ENCODE peak calls at places on chromosomes 12 and 14, in seven cellular contexts. W is HepG2, G is colonic mucosa, Y is pancreas, F is heart right ventricle, X is MM.1S, V is testis. L is an unnamed sample. For H3K4me1 and H3K27me3, the result is how much of the 10 kb centered on the place peaks cover.

GRCh38 chr12:54231236-54231635 is 42.5 kb upstream of the SMUG1 start:
- DNase-seq in F (no peak), X (no peak), W (no peak), Y (no peak), G (no peak), V (no peak), L (no peak)

GRCh38 chr14:39219075-39219499 is 14.6 kb upstream of the MIA2 start:
- DNase-seq in W (peak), F (no peak), V (no peak), Y (no peak), G (no peak), X (peak), L (no peak)

GRCh38 chr12:88432536-88433462 is 147.5 kb downstream of the KITLG start:
- DNase-seq in W (no peak), V (peak), G (no peak), F (peak), X (no peak), Y (no peak), L (no peak)

GRCh38 chr12:103399986-103400385 is 95.8 kb downstream of the C12orf42 start:
- DNase-seq in Y (no peak), V (no peak), F (no peak), W (no peak), G (no peak), X (no peak), L (no peak)

GRCh38 chr14:98580131-98580678 is 691.8 kb downstream of the BCL11B start:
- DNase-seq in W (no peak), V (no peak), G (no peak), X (peak), F (no peak), Y (no peak), L (no peak)

GRCh38 chr14:23071975-23072539 is 14.7 kb upstream of the CDH24 start:
- DNase-seq in F (no peak), G (peak), V (no peak), Y (no peak), X (no peak), W (no peak), L (no peak)

GRCh38 chr14:53354331-53354730 is 201.2 kb upstream of the DDHD1 start:
- DNase-seq in Y (no peak), X (no peak), G (no peak), V (no peak), W (no peak), F (no peak), L (no peak)

GRCh38 chr14:24481622-24482324 is 26.3 kb downstream of the CMA1 start:
- DNase-seq in X (peak), Y (peak), V (peak), F (peak), W (peak), G (peak), L (no peak)

GRCh38 chr12:79935021-79935623 is at the start of gene PPP1R12A:
- DNase-seq in G (peak), W (peak), F (peak), V (peak), X (peak), Y (peak), L (peak)

GRCh38 chr14:105979446-105979845 is 453.1 kb downstream of the TMEM121 start:
- DNase-seq in X (no peak), V (no peak), Y (no peak), F (no peak), G (no peak), W (no peak), L (no peak)
- H3K4me1 ChIP-seq in X (under half), V (under half), Y (under half), F (under half), G (under half), W (under half), L (under half)

GRCh38 chr12:132291402-132292175 is 37.8 kb downstream of the GALNT9 start:
- DNase-seq in X (no peak), Y (peak), G (no peak), W (no peak), V (no peak), F (no peak), L (no peak)

GRCh38 chr12:132292328-132293319 is 36.8 kb downstream of the GALNT9 start:
- DNase-seq in W (no peak), Y (peak), F (peak), G (no peak), X (no peak), V (no peak), L (no peak)

GRCh38 chr12:132295101-132295526 is 34.3 kb downstream of the GALNT9 start:
- DNase-seq in W (no peak), F (peak), X (no peak), Y (no peak), V (no peak), G (no peak), L (no peak)

GRCh38 chr12:132296063-132296462 is 33.3 kb downstream of the GALNT9 start:
- DNase-seq in Y (peak), W (no peak), G (no peak), X (no peak), F (no peak), V (no peak), L (no peak)

GRCh38 chr12:132294121-132295034 is 35.0 kb downstream of the GALNT9 start:
- DNase-seq in F (peak), Y (peak), X (no peak), W (no peak), V (no peak), G (no peak), L (no peak)
- H3K27me3 ChIP-seq in F (under half), Y (under half), X (under half), W (under half), V (under half), G (under half), L (under half)

GRCh38 chr12:76014007-76014406 is 17.6 kb downstream of the PHLDA1 start:
- DNase-seq in X (no peak), Y (no peak), G (no peak), W (no peak), V (no peak), F (no peak), L (no peak)

GRCh38 chr12:76013603-76014002 is 18.0 kb downstream of the PHLDA1 start:
- DNase-seq in V (no peak), X (no peak), W (no peak), F (no peak), Y (no peak), G (no peak), L (no peak)

GRCh38 chr12:76008438-76008837 is 23.1 kb downstream of the PHLDA1 start:
- DNase-seq in F (no peak), G (no peak), X (no peak), V (no peak), Y (no peak), W (no peak), L (no peak)

GRCh38 chr12:76010732-76011458 is 20.7 kb downstream of the PHLDA1 start:
- DNase-seq in Y (no peak), F (no peak), W (peak), G (no peak), V (no peak), X (no peak), L (no peak)

DNA sequence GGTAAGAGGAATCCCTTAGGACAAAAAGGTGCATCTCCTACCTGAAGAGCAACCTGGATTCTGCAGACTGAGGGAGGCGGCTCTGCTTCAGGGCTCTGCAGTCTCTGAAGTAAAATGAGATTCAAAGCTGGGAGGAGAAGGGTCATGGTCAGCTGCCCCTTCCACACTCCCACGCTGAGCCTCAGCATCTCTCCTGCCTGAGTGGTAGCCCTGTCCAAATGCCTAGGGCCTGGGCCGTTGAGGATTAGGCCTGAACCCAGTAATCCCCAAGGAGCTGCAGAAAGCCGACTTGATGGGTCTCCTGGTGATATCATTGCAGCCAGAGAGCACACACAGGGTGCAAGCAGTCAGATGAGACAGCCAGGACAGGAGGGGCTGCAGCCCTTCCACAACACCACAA is 18.9 kb downstream of the PHLDA1 start:
- DNase-seq in Y (no peak), F (no peak), W (no peak), G (no peak), X (no peak), V (no peak), L (no peak)
- H3K4me1 ChIP-seq in Y (under half), F (under half), W (under half), G (under half), X (under half), V (under half), L (under half)

GRCh38 chr12:131513606-131514005 is 197.3 kb upstream of the SFSWAP start:
- DNase-seq in G (no peak), Y (no peak), W (peak), F (no peak), V (no peak), X (no peak), L (no peak)
- H3K27me3 ChIP-seq in G (under half), Y (under half), W (under half), F (under half), V (under half), X (under half), L (under half)

GRCh38 chr12:82426081-82426480 is 67.8 kb downstream of the METTL25 start:
- DNase-seq in V (no peak), Y (no peak), F (no peak), X (no peak), G (no peak), W (no peak), L (no peak)

GRCh38 chr12:82426586-82426985 is 68.3 kb downstream of the METTL25 start:
- DNase-seq in W (no peak), X (no peak), G (no peak), F (no peak), Y (no peak), V (no peak), L (no peak)

GRCh38 chr12:82430541-82431145 is 72.3 kb downstream of the METTL25 start:
- DNase-seq in X (no peak), W (no peak), V (no peak), Y (no peak), F (no peak), G (no peak), L (no peak)

GRCh38 chr12:82425241-82425640 is 66.9 kb downstream of the METTL25 start:
- DNase-seq in X (no peak), F (no peak), W (no peak), G (no peak), Y (no peak), V (no peak), L (no peak)
- H3K4me1 ChIP-seq in X (under half), F (under half), W (under half), G (under half), Y (under half), V (under half), L (under half)

L was measured in tibial nerve.